ENCODE peak calls at places on chromosomes 6 and 20, in five cellular contexts. N is ascending aorta, X is fibroblast of lung, Y is H1, P is pancreas. F is an unnamed sample.

GRCh38 chr20:3071610-3072529 is at the start of gene OXT:
- DNase-seq in N (no peak), X (no peak), Y (no peak), P (no peak), F (peak; percentile 56)

GRCh38 chr6:125300992-125301434 is 754 bp downstream of the HDDC2 start:
- DNase-seq in N (peak; percentile 65), X (peak; percentile 58), Y (no peak), P (no peak), F (no peak)

GRCh38 chr6:151485616-151486015 is 8.2 kb upstream of the CCDC170 start:
- DNase-seq in N (no peak), X (no peak), Y (no peak), P (no peak), F (no peak)

GRCh38 chr6:30443657-30444450 is 45.5 kb upstream of the HLA-E start:
- DNase-seq in N (no peak), X (peak; percentile 6), Y (no peak), P (no peak), F (no peak)

GRCh38 chr6:151391471-151392428 is at the start of gene ZBTB2:
- DNase-seq in N (peak; percentile 85), X (peak; percentile 79), Y (peak; percentile 41), P (peak; percentile 90), F (peak; percentile 67)

GRCh38 chr6:30881987-30882763 is 2.1 kb upstream of the DDR1 start:
- DNase-seq in N (peak; percentile 59), X (peak; percentile 60), Y (no peak), P (no peak), F (no peak)

GRCh38 chr6:153092082-153093013 is 38.7 kb downstream of the RGS17 start:
- DNase-seq in N (no peak), X (peak; percentile 96), Y (no peak), P (no peak), F (no peak)

GRCh38 chr20:49256261-49256660 is 21.6 kb downstream of the ZNFX1 start:
- DNase-seq in N (no peak), X (no peak), Y (no peak), P (no peak), F (no peak)

GRCh38 chr6:77415706-77416105 is 47.6 kb downstream of the HTR1B start:
- DNase-seq in N (no peak), X (no peak), Y (no peak), P (no peak), F (no peak)

GRCh38 chr6:154962751-154963150 is 32.4 kb upstream of the TIAM2 start:
- DNase-seq in N (no peak), X (peak; percentile 82), Y (no peak), P (no peak), F (no peak)

GRCh38 chr6:131954099-131954774 is 3.1 kb upstream of the CCN2 start:
- DNase-seq in N (no peak), X (peak; percentile 53), Y (no peak), P (no peak), F (no peak)

GRCh38 chr20:48689874-48690571 is 137.8 kb downstream of the PREX1 start:
- DNase-seq in N (no peak), X (no peak), Y (no peak), P (no peak), F (no peak)

GRCh38 chr6:53582963-53583362 is 38.1 kb upstream of the GCLC start:
- DNase-seq in N (no peak), X (no peak), Y (no peak), P (no peak), F (no peak)

GRCh38 chr6:21935561-21936028 is 342.0 kb downstream of the SOX4 start:
- DNase-seq in N (no peak), X (peak; percentile 60), Y (peak; percentile 33), P (no peak), F (no peak)

GRCh38 chr6:83708970-83709747 is at the start of gene SNAP91:
- DNase-seq in N (peak; percentile 65), X (no peak), Y (peak; percentile 15), P (peak; percentile 78), F (no peak)

GRCh38 chr20:33076662-33077398 is 2.6 kb upstream of the BPIFB4 start:
- DNase-seq in N (no peak), X (no peak), Y (no peak), P (no peak), F (no peak)

GRCh38 chr6:110389689-110390382 is 25.5 kb downstream of the DDO start:
- DNase-seq in N (no peak), X (no peak), Y (no peak), P (no peak), F (no peak)

GRCh38 chr20:2289475-2289874 is 6.3 kb upstream of the TGM3 start:
- DNase-seq in N (no peak), X (no peak), Y (no peak), P (no peak), F (no peak)

GRCh38 chr6:48272518-48272917 is 161.5 kb upstream of the PTCHD4 start:
- DNase-seq in N (no peak), X (no peak), Y (no peak), P (no peak), F (no peak)

GRCh38 chr20:24109008-24109407 is 120.4 kb upstream of the GGTLC1 start:
- DNase-seq in N (no peak), X (no peak), Y (no peak), P (no peak), F (no peak)

GRCh38 chr6:57190140-57190539 is 18.0 kb downstream of the BAG2 start:
- DNase-seq in N (no peak), X (peak; percentile 81), Y (no peak), P (no peak), F (no peak)

GRCh38 chr6:41917528-41917927 is 3.4 kb downstream of the MED20 start:
- DNase-seq in N (no peak), X (peak; percentile 91), Y (no peak), P (no peak), F (no peak)

GRCh38 chr20:6765469-6766058 is 1.9 kb upstream of the BMP2 start:
- DNase-seq in N (no peak), X (peak; percentile 82), Y (no peak), P (no peak), F (no peak)

GRCh38 chr6:15399651-15400470 is 154.0 kb downstream of the JARID2 start:
- DNase-seq in N (peak; percentile 71), X (peak; percentile 92), Y (no peak), P (peak; percentile 78), F (peak; percentile 78)

GRCh38 chr6:132730560-132730959 is 16.7 kb upstream of the VNN1 start:
- DNase-seq in N (no peak), X (peak; percentile 95), Y (no peak), P (no peak), F (no peak)

GRCh38 chr20:19817017-19817416 is 59.0 kb downstream of the RIN2 start:
- DNase-seq in N (no peak), X (peak; percentile 54), Y (no peak), P (no peak), F (no peak)

GRCh38 chr20:36796117-36796516 is 22.6 kb upstream of the DSN1 start:
- DNase-seq in N (no peak), X (no peak), Y (no peak), P (no peak), F (no peak)

GRCh38 chr20:36794116-36794474 is 20.5 kb upstream of the DSN1 start:
- DNase-seq in N (no peak), X (no peak), Y (no peak), P (no peak), F (no peak)

GRCh38 chr20:36795691-36796090 is 22.1 kb upstream of the DSN1 start:
- DNase-seq in N (no peak), X (no peak), Y (no peak), P (no peak), F (no peak)

GRCh38 chr20:36793294-36794115 is 19.9 kb upstream of the DSN1 start:
- DNase-seq in N (no peak), X (no peak), Y (no peak), P (peak; percentile 53), F (no peak)

GRCh38 chr20:36796868-36797267 is 23.3 kb upstream of the DSN1 start:
- DNase-seq in N (no peak), X (no peak), Y (no peak), P (no peak), F (no peak)
- H3K36me3 ChIP-seq in N (peaks cover 77% of the 10 kb centered on the region), X (peaks cover 36% of the 10 kb centered on the region), Y (peaks cover 60% of the 10 kb centered on the region), P (peaks cover 11% of the 10 kb centered on the region), F (peaks cover 99% of the 10 kb centered on the region)

GRCh38 chr6:63802606-63803206 is 167.1 kb downstream of the PHF3 start:
- DNase-seq in N (no peak), X (peak; percentile 65), Y (no peak), P (no peak), F (no peak)
- H3K4me3 ChIP-seq in N (no peak overlapping the region), X (no peak overlapping the region), Y (no peak overlapping the region), P (no peak overlapping the region), F (no peak overlapping the region)

DNA sequence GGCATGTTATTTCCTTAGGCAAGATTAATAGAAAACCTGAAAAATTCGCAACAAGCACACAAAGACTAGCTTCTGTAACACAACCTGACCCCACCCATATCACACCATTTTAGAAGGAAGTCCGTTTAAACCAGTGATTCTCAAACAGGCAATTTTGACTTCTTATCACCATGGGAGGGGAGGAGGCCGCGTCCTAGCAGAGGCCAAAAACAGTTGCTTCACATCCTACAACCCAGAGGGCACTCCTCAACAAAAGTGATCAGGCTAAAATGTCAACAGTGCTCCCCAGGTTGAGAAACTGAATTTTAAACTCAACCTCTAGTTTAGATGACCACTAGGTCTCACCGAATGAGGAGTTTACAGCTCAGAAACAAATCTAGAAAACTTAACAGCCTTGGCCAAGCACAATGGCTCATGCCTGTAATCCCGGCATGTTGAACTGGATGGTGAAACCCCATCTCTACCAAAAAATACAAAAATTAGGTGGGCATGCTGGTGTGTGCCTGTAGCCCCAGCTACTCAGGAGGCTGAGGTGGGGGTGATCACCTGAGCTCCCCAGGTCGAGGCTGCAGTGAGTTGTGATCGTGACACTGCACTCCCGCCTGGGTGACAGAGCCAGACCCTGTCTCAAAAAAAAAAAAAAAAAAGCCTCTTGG is 3.4 kb downstream of the SNX5 start:
- DNase-seq in N (no peak), X (peak; percentile 35), Y (no peak), P (no peak), F (no peak)
- H3K36me3 ChIP-seq in N (no peaks in the 10 kb centered on the region), X (no peaks in the 10 kb centered on the region), Y (peaks cover 31% of the 10 kb centered on the region), P (no peaks in the 10 kb centered on the region), F (no peaks in the 10 kb centered on the region)

GRCh38 chr6:167829513-167829912 is 2.8 kb downstream of the AFDN start:
- DNase-seq in N (no peak), X (no peak), Y (no peak), P (no peak), F (no peak)
- H3K4me3 ChIP-seq in N (no peak overlapping the region), X (no peak overlapping the region), Y (no peak overlapping the region), P (no peak overlapping the region), F (no peak overlapping the region)

GRCh38 chr20:35062478-35062877 is 30.1 kb downstream of the TRPC4AP start:
- DNase-seq in N (no peak), X (no peak), Y (no peak), P (no peak), F (no peak)
- H3K36me3 ChIP-seq in N (peaks cover 1% of the 10 kb centered on the region), X (no peaks in the 10 kb centered on the region), Y (peaks cover 6% of the 10 kb centered on the region), P (no peaks in the 10 kb centered on the region), F (peaks cover 7% of the 10 kb centered on the region)